ENCODE peak calls at places on chromosomes 13 and 19, in eight cellular contexts. One of them, this sample, is unnamed.

GRCh38 chr13:47890146-47890814 is 110.8 kb downstream of the SUCLA2 start:
- DNase-seq in NCI-H1092 treated with DMSO at 0.1 percent for 48 hours: no peak
- DNase-seq in HCT116: no peak
- DNase-seq in cardiac muscle cell: peak
- DNase-seq in activated CD4-positive, alpha-beta T cell treated with anti-CD3 and anti-CD28 coated beads, Interleukin-2, amount 50 U/mL, for 48 hours: no peak
- DNase-seq in GOT3: no peak
- DNase-seq in brain microvascular endothelial cell: no peak
- DNase-seq in tibial nerve: no peak
- DNase-seq in this sample: no peak

GRCh38 chr13:43159007-43159406 is 135.6 kb downstream of the DNAJC15 start:
- DNase-seq in tibial nerve: no peak
- DNase-seq in NCI-H1092 treated with DMSO at 0.1 percent for 48 hours: peak
- DNase-seq in HCT116: no peak
- DNase-seq in brain microvascular endothelial cell: peak
- DNase-seq in GOT3: no peak
- DNase-seq in activated CD4-positive, alpha-beta T cell treated with anti-CD3 and anti-CD28 coated beads, Interleukin-2, amount 50 U/mL, for 48 hours: no peak
- DNase-seq in cardiac muscle cell: peak
- DNase-seq in this sample: no peak

GRCh38 chr13:35714588-35714987 is 238.1 kb upstream of the MAB21L1 start:
- DNase-seq in cardiac muscle cell: no peak
- DNase-seq in GOT3: no peak
- DNase-seq in brain microvascular endothelial cell: no peak
- DNase-seq in NCI-H1092 treated with DMSO at 0.1 percent for 48 hours: no peak
- DNase-seq in HCT116: no peak
- DNase-seq in tibial nerve: no peak
- DNase-seq in activated CD4-positive, alpha-beta T cell treated with anti-CD3 and anti-CD28 coated beads, Interleukin-2, amount 50 U/mL, for 48 hours: no peak
- DNase-seq in this sample: no peak

GRCh38 chr13:98293103-98293502 is 116.0 kb upstream of the RNF113B start:
- DNase-seq in activated CD4-positive, alpha-beta T cell treated with anti-CD3 and anti-CD28 coated beads, Interleukin-2, amount 50 U/mL, for 48 hours: no peak
- DNase-seq in tibial nerve: no peak
- DNase-seq in brain microvascular endothelial cell: no peak
- DNase-seq in GOT3: no peak
- DNase-seq in HCT116: no peak
- DNase-seq in cardiac muscle cell: no peak
- DNase-seq in NCI-H1092 treated with DMSO at 0.1 percent for 48 hours: peak
- DNase-seq in this sample: no peak

GRCh38 chr13:37640499-37640898 is 41.9 kb upstream of the POSTN start:
- DNase-seq in NCI-H1092 treated with DMSO at 0.1 percent for 48 hours: peak
- DNase-seq in cardiac muscle cell: peak
- DNase-seq in activated CD4-positive, alpha-beta T cell treated with anti-CD3 and anti-CD28 coated beads, Interleukin-2, amount 50 U/mL, for 48 hours: no peak
- DNase-seq in HCT116: no peak
- DNase-seq in tibial nerve: no peak
- DNase-seq in brain microvascular endothelial cell: peak
- DNase-seq in GOT3: no peak
- DNase-seq in this sample: no peak

GRCh38 chr13:75217949-75218348 is 264.0 kb downstream of the TBC1D4 start:
- DNase-seq in GOT3: no peak
- DNase-seq in NCI-H1092 treated with DMSO at 0.1 percent for 48 hours: no peak
- DNase-seq in brain microvascular endothelial cell: peak
- DNase-seq in HCT116: no peak
- DNase-seq in activated CD4-positive, alpha-beta T cell treated with anti-CD3 and anti-CD28 coated beads, Interleukin-2, amount 50 U/mL, for 48 hours: no peak
- DNase-seq in tibial nerve: no peak
- DNase-seq in cardiac muscle cell: peak
- DNase-seq in this sample: no peak

GRCh38 chr19:18440421-18440877 is 2.5 kb upstream of the ISYNA1 start:
- DNase-seq in NCI-H1092 treated with DMSO at 0.1 percent for 48 hours: no peak
- DNase-seq in tibial nerve: no peak
- DNase-seq in HCT116: no peak
- DNase-seq in cardiac muscle cell: no peak
- DNase-seq in GOT3: no peak
- DNase-seq in activated CD4-positive, alpha-beta T cell treated with anti-CD3 and anti-CD28 coated beads, Interleukin-2, amount 50 U/mL, for 48 hours: no peak
- DNase-seq in brain microvascular endothelial cell: no peak
- DNase-seq in this sample: no peak

GRCh38 chr19:1864480-1865171 is 1.2 kb upstream of the KLF16 start:
- DNase-seq in HCT116: no peak
- DNase-seq in activated CD4-positive, alpha-beta T cell treated with anti-CD3 and anti-CD28 coated beads, Interleukin-2, amount 50 U/mL, for 48 hours: peak
- DNase-seq in NCI-H1092 treated with DMSO at 0.1 percent for 48 hours: peak
- DNase-seq in cardiac muscle cell: peak
- DNase-seq in brain microvascular endothelial cell: no peak
- DNase-seq in tibial nerve: no peak
- DNase-seq in GOT3: no peak
- DNase-seq in this sample: peak

GRCh38 chr13:99955107-99955746 is 16.3 kb downstream of the ZIC5 start:
- DNase-seq in brain microvascular endothelial cell: no peak
- DNase-seq in cardiac muscle cell: no peak
- DNase-seq in NCI-H1092 treated with DMSO at 0.1 percent for 48 hours: no peak
- DNase-seq in HCT116: no peak
- DNase-seq in tibial nerve: no peak
- DNase-seq in activated CD4-positive, alpha-beta T cell treated with anti-CD3 and anti-CD28 coated beads, Interleukin-2, amount 50 U/mL, for 48 hours: no peak
- DNase-seq in GOT3: no peak
- DNase-seq in this sample: no peak

GRCh38 chr19:38057954-38058690 is 151.1 kb downstream of the SIPA1L3 start:
- DNase-seq in activated CD4-positive, alpha-beta T cell treated with anti-CD3 and anti-CD28 coated beads, Interleukin-2, amount 50 U/mL, for 48 hours: no peak
- DNase-seq in GOT3: no peak
- DNase-seq in cardiac muscle cell: no peak
- DNase-seq in tibial nerve: no peak
- DNase-seq in HCT116: no peak
- DNase-seq in brain microvascular endothelial cell: no peak
- DNase-seq in NCI-H1092 treated with DMSO at 0.1 percent for 48 hours: peak
- DNase-seq in this sample: no peak

GRCh38 chr13:50127726-50128291 is 112.6 kb downstream of the KCNRG start:
- DNase-seq in activated CD4-positive, alpha-beta T cell treated with anti-CD3 and anti-CD28 coated beads, Interleukin-2, amount 50 U/mL, for 48 hours: no peak
- DNase-seq in GOT3: no peak
- DNase-seq in cardiac muscle cell: no peak
- DNase-seq in brain microvascular endothelial cell: no peak
- DNase-seq in HCT116: no peak
- DNase-seq in NCI-H1092 treated with DMSO at 0.1 percent for 48 hours: no peak
- DNase-seq in tibial nerve: no peak
- DNase-seq in this sample: peak

GRCh38 chr19:18831524-18832330 is at the start of gene UPF1:
- DNase-seq in NCI-H1092 treated with DMSO at 0.1 percent for 48 hours: peak
- DNase-seq in tibial nerve: peak
- DNase-seq in activated CD4-positive, alpha-beta T cell treated with anti-CD3 and anti-CD28 coated beads, Interleukin-2, amount 50 U/mL, for 48 hours: peak
- DNase-seq in HCT116: peak
- DNase-seq in GOT3: peak
- DNase-seq in cardiac muscle cell: peak
- DNase-seq in brain microvascular endothelial cell: peak
- DNase-seq in this sample: peak

GRCh38 chr13:42109957-42110356 is 61.5 kb downstream of the DGKH start:
- DNase-seq in activated CD4-positive, alpha-beta T cell treated with anti-CD3 and anti-CD28 coated beads, Interleukin-2, amount 50 U/mL, for 48 hours: no peak
- DNase-seq in cardiac muscle cell: no peak
- DNase-seq in NCI-H1092 treated with DMSO at 0.1 percent for 48 hours: no peak
- DNase-seq in GOT3: no peak
- DNase-seq in HCT116: no peak
- DNase-seq in tibial nerve: no peak
- DNase-seq in brain microvascular endothelial cell: no peak
- DNase-seq in this sample: no peak

GRCh38 chr13:102682727-102683126 is 12.1 kb downstream of the METTL21C start:
- DNase-seq in tibial nerve: no peak
- DNase-seq in cardiac muscle cell: no peak
- DNase-seq in GOT3: no peak
- DNase-seq in HCT116: no peak
- DNase-seq in NCI-H1092 treated with DMSO at 0.1 percent for 48 hours: no peak
- DNase-seq in brain microvascular endothelial cell: no peak
- DNase-seq in activated CD4-positive, alpha-beta T cell treated with anti-CD3 and anti-CD28 coated beads, Interleukin-2, amount 50 U/mL, for 48 hours: no peak
- DNase-seq in this sample: no peak

GRCh38 chr13:68173111-68173510 is 943.0 kb upstream of the PCDH9 start:
- DNase-seq in tibial nerve: no peak
- DNase-seq in HCT116: no peak
- DNase-seq in NCI-H1092 treated with DMSO at 0.1 percent for 48 hours: no peak
- DNase-seq in GOT3: no peak
- DNase-seq in activated CD4-positive, alpha-beta T cell treated with anti-CD3 and anti-CD28 coated beads, Interleukin-2, amount 50 U/mL, for 48 hours: no peak
- DNase-seq in cardiac muscle cell: no peak
- DNase-seq in brain microvascular endothelial cell: peak
- DNase-seq in this sample: no peak

This sample was measured in GM06990.